ENCODE peak calls at places on chromosomes 12 and 14, in eight cellular contexts. M is left lung; F is testis; S is naive thymus-derived CD4-positive, alpha-beta T cell; J is CD4-positive, alpha-beta memory T cell; G is cardiac muscle cell; U is pancreas; W is A549. Z is an unnamed sample.

GRCh38 chr12:16062611-16063010 is 151.5 kb downstream of the DERA start:
- DNase-seq in G (no peak), W (no peak), J (no peak), U (no peak), M (no peak), F (no peak), S (no peak), Z (no peak)

GRCh38 chr12:49873361-49873934 is 30.3 kb downstream of the FAIM2 start:
- DNase-seq in S (no peak), J (no peak), M (peak; percentile 8), U (no peak), G (no peak), F (no peak), W (no peak), Z (no peak)

GRCh38 chr12:1034243-1034642 is 43.2 kb downstream of the ERC1 start:
- DNase-seq in U (no peak), J (no peak), M (no peak), S (no peak), W (no peak), F (no peak), G (no peak), Z (no peak)

GRCh38 chr14:45003924-45004323 is 41.9 kb downstream of the TOGARAM1 start:
- DNase-seq in J (no peak), S (no peak), M (no peak), G (no peak), U (no peak), F (no peak), W (no peak), Z (no peak)

GRCh38 chr14:59455411-59455810 is 9.8 kb downstream of the GPR135 start:
- DNase-seq in F (no peak), W (no peak), M (no peak), J (no peak), G (no peak), U (no peak), S (no peak), Z (no peak)

GRCh38 chr12:106303202-106303820 is 778 bp downstream of the TCP11L2 start:
- DNase-seq in W (peak; percentile 38), S (peak; percentile 99), G (peak; percentile 86), F (peak; percentile 78), U (peak; percentile 92), J (peak; percentile 98), M (peak; percentile 93), Z (peak; percentile 87)

GRCh38 chr14:102819176-102819628 is 42.0 kb downstream of the TRAF3 start:
- DNase-seq in F (no peak), M (no peak), G (no peak), U (no peak), J (peak; percentile 41), S (no peak), W (no peak), Z (peak; percentile 59)

GRCh38 chr12:12673296-12673695 is 22.7 kb downstream of the GPR19 start:
- DNase-seq in M (no peak), G (no peak), S (no peak), F (no peak), J (no peak), U (no peak), W (no peak), Z (no peak)

GRCh38 chr14:104650057-104650980 is 39.1 kb upstream of the INF2 start:
- DNase-seq in U (peak; percentile 39), W (peak; percentile 82), J (peak; percentile 42), S (peak; percentile 53), G (peak; percentile 77), F (peak; percentile 82), M (peak; percentile 87), Z (no peak)

GRCh38 chr12:26451763-26452162 is 256.4 kb downstream of the SSPN start:
- DNase-seq in U (no peak), S (no peak), G (no peak), F (no peak), M (no peak), J (no peak), W (no peak), Z (no peak)

GRCh38 chr14:97143011-97143410 is 345.8 kb downstream of the VRK1 start:
- DNase-seq in U (no peak), W (no peak), S (no peak), F (no peak), M (no peak), J (no peak), G (no peak), Z (no peak)

GRCh38 chr12:104742551-104742961 is 215.5 kb downstream of the SLC41A2 start:
- DNase-seq in M (no peak), W (no peak), F (no peak), U (no peak), J (no peak), S (no peak), G (no peak), Z (no peak)

GRCh38 chr14:38391334-38391733 is 135.4 kb upstream of the CLEC14A start:
- DNase-seq in J (no peak), G (no peak), F (no peak), W (no peak), S (no peak), U (no peak), M (no peak), Z (no peak)

GRCh38 chr14:67513631-67514108 is 19.4 kb upstream of the PLEKHH1 start:
- DNase-seq in U (peak; percentile 41), G (no peak), J (no peak), M (no peak), S (no peak), F (peak; percentile 64), W (no peak), Z (no peak)
- H3K4me3 ChIP-seq in U (peak overlapping the region; percentile 57), G (no peak overlapping the region), J (peak overlapping the region; percentile 56), M (no peak overlapping the region), S (peak overlapping the region; percentile 68), F (peak overlapping the region; percentile 91), W (no peak overlapping the region), Z (peak overlapping the region; percentile 98)

DNA sequence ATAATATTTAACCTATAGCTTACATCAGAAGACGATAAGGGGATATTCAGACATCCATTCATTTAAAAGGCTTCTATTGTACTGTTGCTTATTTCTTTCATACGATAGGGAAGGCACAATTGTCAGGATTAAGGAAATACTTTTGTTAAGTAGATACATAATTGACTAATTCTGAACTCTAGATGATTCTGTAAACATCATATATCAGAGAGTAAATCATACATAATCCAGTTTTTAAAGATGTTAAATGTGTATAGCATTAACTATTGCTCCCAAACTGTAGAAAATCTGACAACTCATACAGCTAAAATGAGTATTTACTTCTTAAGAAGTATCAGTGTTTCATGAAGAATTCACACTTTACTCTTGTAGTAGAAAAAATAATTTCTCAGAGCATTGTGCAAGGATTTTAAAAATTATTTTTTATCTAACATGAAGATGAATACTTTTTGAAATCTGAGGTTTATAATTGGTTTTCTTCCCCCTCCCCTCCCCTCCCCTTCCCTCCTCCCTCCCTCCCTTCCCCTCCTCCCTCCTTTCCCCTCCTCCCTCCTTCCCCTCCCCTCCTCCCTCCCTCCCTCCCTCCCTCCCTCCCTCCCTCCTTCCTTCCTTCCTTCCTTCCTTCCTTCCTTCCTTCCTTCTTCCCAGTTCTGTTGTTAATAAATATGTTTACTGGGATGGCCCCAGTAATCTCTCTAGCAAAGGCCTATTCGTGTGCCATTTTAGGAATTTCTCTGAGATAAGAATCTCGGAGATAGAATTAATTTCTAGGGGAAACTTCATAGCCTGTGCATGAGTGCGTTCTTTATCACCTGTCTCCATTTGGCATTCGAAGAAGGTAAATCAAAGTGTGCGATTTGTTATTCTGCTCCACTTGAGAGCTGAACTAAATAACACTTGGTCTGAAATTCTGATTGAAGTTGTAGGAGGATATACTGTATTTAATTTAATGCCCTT is 2.3 kb downstream of the NPAS3 start:
- DNase-seq in J (no peak), W (no peak), M (no peak), U (no peak), G (no peak), F (no peak), S (no peak), Z (no peak)
- H3K4me3 ChIP-seq in J (no peak overlapping the region), W (no peak overlapping the region), M (no peak overlapping the region), U (no peak overlapping the region), G (no peak overlapping the region), F (peak overlapping the region; percentile 77), S (no peak overlapping the region), Z (peak overlapping the region; percentile 73)

GRCh38 chr12:57145460-57146059 is 1.9 kb downstream of the LRP1-AS start:
- DNase-seq in J (no peak), F (no peak), U (no peak), M (no peak), W (no peak), S (no peak), G (no peak), Z (no peak)

GRCh38 chr12:57147641-57147944 is 174 bp upstream of the LRP1-AS start:
- DNase-seq in G (no peak), W (no peak), S (no peak), M (no peak), U (no peak), J (no peak), F (no peak), Z (no peak)

GRCh38 chr12:57146092-57146491 is 1.3 kb downstream of the LRP1-AS start:
- DNase-seq in W (no peak), F (no peak), S (no peak), G (no peak), M (no peak), J (no peak), U (no peak), Z (no peak)

GRCh38 chr12:57148469-57149308 is 1.3 kb upstream of the LRP1-AS start:
- DNase-seq in M (no peak), J (no peak), S (no peak), F (peak; percentile 70), G (no peak), U (no peak), W (no peak), Z (peak; percentile 38)

GRCh38 chr12:57146925-57147640 is at the start of gene LRP1-AS:
- DNase-seq in W (no peak), F (no peak), G (no peak), U (no peak), M (no peak), J (no peak), S (no peak), Z (no peak)
- H3K4me3 ChIP-seq in W (no peak within 1 kb of the TSS), F (no peak within 1 kb of the TSS), G (no peak within 1 kb of the TSS), U (no peak within 1 kb of the TSS), M (no peak within 1 kb of the TSS), J (no peak within 1 kb of the TSS), S (no peak within 1 kb of the TSS), Z (no peak within 1 kb of the TSS)

GRCh38 chr12:91178139-91178561 is 4.5 kb downstream of the DCN start:
- DNase-seq in U (no peak), W (no peak), F (no peak), S (no peak), M (no peak), G (peak; percentile 18), J (no peak), Z (no peak)

GRCh38 chr12:91179315-91179714 is 3.3 kb downstream of the DCN start:
- DNase-seq in M (no peak), U (no peak), J (no peak), S (no peak), G (no peak), W (no peak), F (no peak), Z (no peak)

GRCh38 chr12:91178801-91179200 is 3.8 kb downstream of the DCN start:
- DNase-seq in W (no peak), J (no peak), U (no peak), S (no peak), G (no peak), M (no peak), F (no peak), Z (no peak)

GRCh38 chr12:91180162-91180561 is 2.5 kb downstream of the DCN start:
- DNase-seq in G (no peak), U (no peak), J (no peak), M (no peak), S (no peak), F (no peak), W (no peak), Z (no peak)

DNA sequence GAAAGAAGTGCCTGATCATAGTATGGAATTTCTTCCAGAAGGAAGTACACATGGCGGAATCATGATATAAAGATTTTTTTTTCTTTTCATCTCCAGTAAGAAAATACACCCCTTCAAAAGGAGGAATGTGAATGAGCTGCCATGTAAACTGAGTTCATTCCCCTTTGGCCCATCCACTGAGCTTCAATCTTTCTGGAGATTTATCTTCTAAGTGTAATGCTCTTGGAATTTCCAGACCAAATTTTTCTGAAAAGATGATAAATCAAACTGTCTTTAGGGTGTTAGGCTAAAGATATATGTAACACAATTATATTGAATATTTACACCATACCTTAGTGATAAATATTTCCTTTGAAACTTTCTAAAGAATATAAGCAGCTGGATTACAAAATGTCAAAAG is 5.2 kb downstream of the DCN start:
- DNase-seq in G (no peak), W (no peak), F (no peak), U (no peak), S (no peak), M (no peak), J (no peak), Z (no peak)
- H3K4me3 ChIP-seq in G (no peak overlapping the region), W (no peak overlapping the region), F (no peak overlapping the region), U (no peak overlapping the region), S (no peak overlapping the region), M (peak overlapping the region; percentile 3), J (no peak overlapping the region), Z (peak overlapping the region; percentile 53)

Z was measured in breast epithelium.